ENCODE peak calls at places on chromosome 22, in eight cellular contexts. N is heart right ventricle, P is germinal center, K is Caki2, S is HAP-1, C is T follicular helper cell, E is IMR-90, I is GM19239. G is an unnamed sample.

GRCh38 chr22:25492950-25493790 is 71.3 kb upstream of the GRK3 start:
- DNase-seq in N (no peak), P (no peak), K (no peak), S (peak), C (no peak), E (no peak), I (no peak), G (no peak)

GRCh38 chr22:32754413-32755041 is 47.0 kb upstream of the TIMP3 start:
- DNase-seq in N (peak), P (no peak), K (no peak), S (no peak), C (no peak), E (peak), I (no peak), G (peak)

GRCh38 chr22:36546092-36546804 is 17.3 kb upstream of the EIF3D start:
- DNase-seq in N (no peak), P (peak), K (peak), S (peak), C (no peak), E (peak), I (no peak), G (no peak)

GRCh38 chr22:46776876-46777608 is 14.6 kb downstream of the TBC1D22A start:
- DNase-seq in N (no peak), P (no peak), K (no peak), S (no peak), C (no peak), E (no peak), I (no peak), G (no peak)

GRCh38 chr22:44384563-44384940 is 71.8 kb upstream of the SHISAL1 start:
- DNase-seq in N (peak), P (no peak), K (no peak), S (no peak), C (no peak), E (no peak), I (no peak), G (no peak)

GRCh38 chr22:38504731-38505594 is 1.1 kb downstream of the DDX17 start:
- DNase-seq in N (peak), P (peak), K (no peak), S (peak), C (peak), E (peak), I (no peak), G (peak)

GRCh38 chr22:40183029-40183581 is 5.4 kb downstream of the TNRC6B start:
- DNase-seq in N (no peak), P (no peak), K (peak), S (peak), C (no peak), E (peak), I (no peak), G (no peak)

GRCh38 chr22:46815559-46815895 is 53.1 kb downstream of the TBC1D22A start:
- DNase-seq in N (no peak), P (no peak), K (no peak), S (no peak), C (no peak), E (no peak), I (no peak), G (no peak)

GRCh38 chr22:44845796-44846720 is 93.7 kb downstream of the ARHGAP8 start:
- DNase-seq in N (no peak), P (no peak), K (no peak), S (no peak), C (no peak), E (no peak), I (no peak), G (no peak)

GRCh38 chr22:49760630-49761571 is 66.8 kb downstream of the BRD1 start:
- DNase-seq in N (no peak), P (no peak), K (no peak), S (no peak), C (no peak), E (no peak), I (peak), G (no peak)

GRCh38 chr22:20972933-20973577 is 6.0 kb downstream of the AIFM3 start:
- DNase-seq in N (no peak), P (no peak), K (no peak), S (no peak), C (no peak), E (no peak), I (no peak), G (no peak)

GRCh38 chr22:36258750-36259619 is 6.1 kb downstream of the APOL1 start:
- DNase-seq in N (peak), P (no peak), K (no peak), S (peak), C (no peak), E (peak), I (peak), G (peak)

GRCh38 chr22:44146088-44146861 is 34.5 kb upstream of the PARVG start:
- DNase-seq in N (no peak), P (no peak), K (no peak), S (peak), C (no peak), E (no peak), I (no peak), G (no peak)

GRCh38 chr22:39173787-39174497 is 21.5 kb upstream of the CBX7 start:
- DNase-seq in N (no peak), P (no peak), K (no peak), S (no peak), C (no peak), E (no peak), I (no peak), G (no peak)

GRCh38 chr22:25702571-25703167 is 39.3 kb upstream of the MYO18B start:
- DNase-seq in N (no peak), P (no peak), K (no peak), S (no peak), C (no peak), E (no peak), I (peak), G (no peak)

GRCh38 chr22:20652582-20652981 is 121.3 kb upstream of the SERPIND1 start:
- DNase-seq in N (no peak), P (no peak), K (no peak), S (no peak), C (no peak), E (no peak), I (no peak), G (no peak)

GRCh38 chr22:39360674-39361413 is 11.1 kb downstream of the SYNGR1 start:
- DNase-seq in N (no peak), P (no peak), K (peak), S (no peak), C (no peak), E (no peak), I (no peak), G (no peak)

GRCh38 chr22:50218996-50219727 is 18.4 kb downstream of the SELENOO start:
- DNase-seq in N (peak), P (no peak), K (peak), S (peak), C (no peak), E (peak), I (no peak), G (peak)

GRCh38 chr22:35154937-35155387 is 89.0 kb downstream of the ISX start:
- DNase-seq in N (peak), P (peak), K (peak), S (peak), C (no peak), E (peak), I (peak), G (peak)

GRCh38 chr22:44828193-44828592 is 75.8 kb downstream of the ARHGAP8 start:
- DNase-seq in N (no peak), P (peak), K (no peak), S (peak), C (no peak), E (no peak), I (peak), G (no peak)

GRCh38 chr22:39148727-39149535 is 3.5 kb downstream of the CBX7 start:
- DNase-seq in N (peak), P (peak), K (peak), S (peak), C (peak), E (no peak), I (no peak), G (peak)

GRCh38 chr22:48319321-48320047 is 1508.2 kb downstream of the BRD1 start:
- DNase-seq in N (no peak), P (no peak), K (no peak), S (no peak), C (no peak), E (no peak), I (no peak), G (no peak)

GRCh38 chr22:30803679-30804078 is 109.0 kb downstream of the OSBP2 start:
- DNase-seq in N (no peak), P (no peak), K (no peak), S (no peak), C (no peak), E (no peak), I (no peak), G (no peak)

GRCh38 chr22:35882226-35883027 is 146.2 kb downstream of the RBFOX2 start:
- DNase-seq in N (no peak), P (no peak), K (no peak), S (no peak), C (no peak), E (peak), I (no peak), G (no peak)

GRCh38 chr22:28030442-28030841 is 111.4 kb upstream of the PITPNB start:
- DNase-seq in N (no peak), P (no peak), K (no peak), S (no peak), C (no peak), E (peak), I (no peak), G (no peak)

G was measured in heart left ventricle.